ENCODE peak calls at places on chromosomes 16 and 17, in four cellular contexts. Q is cardiac muscle cell, W is skeletal muscle cell, G is heart right ventricle. T is an unnamed sample.

GRCh38 chr17:77441130-77441920 is 300.6 kb downstream of the SEC14L1 start:
- DNase-seq in Q (peak), W (no peak), G (no peak), T (no peak)

GRCh38 chr16:50697881-50698767 is 4.7 kb downstream of the NOD2 start:
- DNase-seq in Q (peak), W (no peak), G (peak), T (peak)

GRCh38 chr16:89116341-89117238 is 22.9 kb downstream of the ACSF3 start:
- DNase-seq in Q (no peak), W (no peak), G (no peak), T (no peak)

GRCh38 chr17:41738801-41739112 is 4.3 kb upstream of the HAP1 start:
- DNase-seq in Q (no peak), W (no peak), G (no peak), T (no peak)

GRCh38 chr17:38605852-38606645 is at the start of gene SRCIN1:
- DNase-seq in Q (peak), W (no peak), G (no peak), T (no peak)

GRCh38 chr16:19071811-19072777 is 4.7 kb downstream of the COQ7 start:
- DNase-seq in Q (peak), W (no peak), G (peak), T (peak)

GRCh38 chr16:67329901-67330300 is 3.3 kb downstream of the LRRC36 start:
- DNase-seq in Q (no peak), W (no peak), G (no peak), T (no peak)

GRCh38 chr17:68760141-68760475 is 158.9 kb upstream of the FAM20A start:
- DNase-seq in Q (no peak), W (no peak), G (no peak), T (no peak)

GRCh38 chr17:9240659-9241370 is 219.5 kb downstream of the NTN1 start:
- DNase-seq in Q (peak), W (no peak), G (peak), T (no peak)

GRCh38 chr17:80454557-80455327 is 21.7 kb downstream of the NPTX1 start:
- DNase-seq in Q (peak), W (peak), G (peak), T (peak)

GRCh38 chr16:89378947-89379771 is 111.2 kb downstream of the ANKRD11 start:
- DNase-seq in Q (no peak), W (no peak), G (no peak), T (no peak)

GRCh38 chr16:74623846-74624245 is 16.9 kb upstream of the GLG1 start:
- DNase-seq in Q (no peak), W (no peak), G (no peak), T (no peak)

GRCh38 chr16:57651344-57652333 is 16.5 kb upstream of the ADGRG3 start:
- DNase-seq in Q (no peak), W (no peak), G (no peak), T (no peak)

GRCh38 chr16:8798174-8798527 is 512 bp downstream of the PMM2 start:
- DNase-seq in Q (no peak), W (no peak), G (no peak), T (peak)

GRCh38 chr17:81338301-81339179 is 43.4 kb upstream of the SLC38A10 start:
- DNase-seq in Q (peak), W (no peak), G (no peak), T (no peak)

GRCh38 chr17:59145571-59146096 is 9.4 kb downstream of the SKA2 start:
- DNase-seq in Q (no peak), W (no peak), G (no peak), T (no peak)